ENCODE peak calls at places on chromosomes 3 and 15, in six cellular contexts. K is COR-L47, W is left colon, V is MV-4-11, X is stomach, A is ACHN. C is an unnamed sample.

GRCh38 chr3:61685755-61686154 is 124.4 kb downstream of the PTPRG start:
- DNase-seq in K (peak), W (no peak), V (no peak), X (no peak), A (no peak), C (no peak)

GRCh38 chr3:63864008-63864871 is 573 bp downstream of the ATXN7 start:
- DNase-seq in K (no peak), W (peak), V (peak), X (peak), A (peak), C (peak)

GRCh38 chr3:38455639-38456430 is 2.1 kb downstream of the ACVR2B start:
- DNase-seq in K (no peak), W (no peak), V (peak), X (no peak), A (no peak), C (no peak)

GRCh38 chr15:48541659-48542334 is 103.7 kb downstream of the FBN1 start:
- DNase-seq in K (no peak), W (no peak), V (peak), X (no peak), A (no peak), C (no peak)

GRCh38 chr3:152362086-152362485 is 93.4 kb downstream of the MBNL1 start:
- DNase-seq in K (no peak), W (no peak), V (no peak), X (no peak), A (no peak), C (no peak)

GRCh38 chr15:43511012-43511885 is 6.2 kb upstream of the MAP1A start:
- DNase-seq in K (peak), W (peak), V (peak), X (no peak), A (peak), C (no peak)

GRCh38 chr3:22585504-22585903 is 617.6 kb upstream of the UBE2E2 start:
- DNase-seq in K (no peak), W (no peak), V (no peak), X (no peak), A (no peak), C (no peak)

GRCh38 chr3:2446146-2446545 is 347.5 kb downstream of the CNTN4 start:
- DNase-seq in K (no peak), W (no peak), V (no peak), X (no peak), A (no peak), C (no peak)

GRCh38 chr3:53921296-53921695 is 29.6 kb upstream of the SELENOK start:
- DNase-seq in K (no peak), W (peak), V (peak), X (no peak), A (peak), C (no peak)

GRCh38 chr3:87361956-87362355 is 85.6 kb upstream of the POU1F1 start:
- DNase-seq in K (no peak), W (no peak), V (no peak), X (no peak), A (no peak), C (no peak)

GRCh38 chr15:55221090-55222011 is 24.6 kb upstream of the RSL24D1 start:
- DNase-seq in K (no peak), W (no peak), V (peak), X (no peak), A (peak), C (no peak)

GRCh38 chr3:5053021-5053831 is 68.9 kb upstream of the ARL8B start:
- DNase-seq in K (no peak), W (no peak), V (peak), X (no peak), A (no peak), C (peak)

GRCh38 chr3:55315396-55315795 is 171.7 kb downstream of the WNT5A start:
- DNase-seq in K (no peak), W (no peak), V (no peak), X (no peak), A (no peak), C (no peak)

GRCh38 chr3:40309925-40310635 is 573 bp downstream of the EIF1B start:
- DNase-seq in K (no peak), W (peak), V (no peak), X (peak), A (peak), C (peak)

GRCh38 chr3:51937014-51937413 is 4.7 kb downstream of the RRP9 start:
- DNase-seq in K (no peak), W (no peak), V (no peak), X (peak), A (no peak), C (peak)

GRCh38 chr3:194584866-194585265 is 48.4 kb downstream of the TMEM44 start:
- DNase-seq in K (no peak), W (no peak), V (peak), X (no peak), A (no peak), C (no peak)

GRCh38 chr15:75065851-75066509 is 42.6 kb downstream of the PPCDC start:
- DNase-seq in K (no peak), W (no peak), V (no peak), X (no peak), A (no peak), C (no peak)

GRCh38 chr3:52769786-52770445 is 824 bp downstream of the NEK4 start:
- DNase-seq in K (no peak), W (no peak), V (peak), X (no peak), A (peak), C (no peak)

GRCh38 chr15:41501961-41502786 is 8.5 kb downstream of the ITPKA start:
- DNase-seq in K (no peak), W (no peak), V (no peak), X (no peak), A (no peak), C (no peak)

GRCh38 chr15:36696191-36696590 is 116.8 kb downstream of the CDIN1 start:
- DNase-seq in K (no peak), W (no peak), V (peak), X (no peak), A (no peak), C (no peak)

GRCh38 chr3:66439666-66440344 is 61.0 kb downstream of the LRIG1 start:
- DNase-seq in K (peak), W (no peak), V (peak), X (no peak), A (no peak), C (no peak)

GRCh38 chr15:58462547-58462946 is 30.8 kb downstream of the LIPC start:
- DNase-seq in K (no peak), W (peak), V (no peak), X (peak), A (no peak), C (no peak)

GRCh38 chr15:74228723-74229081 is 7.4 kb upstream of the CCDC33 start:
- DNase-seq in K (peak), W (peak), V (no peak), X (no peak), A (no peak), C (no peak)

GRCh38 chr15:41284425-41285177 is 47.8 kb downstream of the OIP5 start:
- DNase-seq in K (no peak), W (no peak), V (no peak), X (no peak), A (peak), C (no peak)

GRCh38 chr15:101016581-101016980 is 97.4 kb downstream of the LRRK1 start:
- DNase-seq in K (no peak), W (no peak), V (no peak), X (no peak), A (no peak), C (peak)

GRCh38 chr3:155984791-155985417 is 114.5 kb downstream of the GMPS start:
- DNase-seq in K (no peak), W (no peak), V (peak), X (no peak), A (no peak), C (no peak)

GRCh38 chr3:105755121-105755886 is 113.5 kb downstream of the CBLB start:
- DNase-seq in K (no peak), W (no peak), V (no peak), X (no peak), A (no peak), C (no peak)

GRCh38 chr3:71521021-71521352 is 62.5 kb downstream of the FOXP1 start:
- DNase-seq in K (no peak), W (no peak), V (no peak), X (no peak), A (no peak), C (no peak)

GRCh38 chr15:29631076-29632070 is 190.9 kb downstream of the TJP1 start:
- DNase-seq in K (peak), W (peak), V (peak), X (no peak), A (no peak), C (no peak)

GRCh38 chr3:32239638-32240550 is 1.4 kb downstream of the CMTM8 start:
- DNase-seq in K (peak), W (peak), V (no peak), X (peak), A (peak), C (no peak)

GRCh38 chr15:85495542-85495941 is 115.1 kb downstream of the AKAP13 start:
- DNase-seq in K (no peak), W (no peak), V (no peak), X (no peak), A (no peak), C (no peak)

GRCh38 chr15:29822685-29823459 is 604 bp upstream of the TJP1 start:
- DNase-seq in K (no peak), W (peak), V (no peak), X (peak), A (peak), C (peak)

GRCh38 chr3:23740517-23741402 is 65.0 kb upstream of the UBE2E1 start:
- DNase-seq in K (no peak), W (peak), V (peak), X (peak), A (no peak), C (no peak)

GRCh38 chr3:196894557-196895295 is 27.0 kb downstream of the SENP5 start:
- DNase-seq in K (no peak), W (no peak), V (no peak), X (no peak), A (no peak), C (no peak)